ENCODE peak calls at places on chromosome 7, in six cellular contexts. One of them, this sample, is unnamed.

GRCh38 chr7:184768-185264 is 7.6 kb upstream of the FAM20C start:
- DNase-seq in body of pancreas: no peak
- DNase-seq in astrocyte of the spinal cord: no peak
- DNase-seq in omental fat pad: no peak
- DNase-seq in GM20000: no peak
- DNase-seq in fibroblast of mammary gland: peak
- DNase-seq in this sample: no peak

GRCh38 chr7:136275794-136276193 is 298.6 kb upstream of the MTPN start:
- DNase-seq in body of pancreas: no peak
- DNase-seq in astrocyte of the spinal cord: no peak
- DNase-seq in omental fat pad: no peak
- DNase-seq in GM20000: no peak
- DNase-seq in fibroblast of mammary gland: peak
- DNase-seq in this sample: no peak

GRCh38 chr7:3597243-3597642 is 296.2 kb downstream of the SDK1 start:
- DNase-seq in body of pancreas: no peak
- DNase-seq in astrocyte of the spinal cord: no peak
- DNase-seq in omental fat pad: no peak
- DNase-seq in GM20000: no peak
- DNase-seq in fibroblast of mammary gland: no peak
- DNase-seq in this sample: no peak

GRCh38 chr7:706721-707120 is 19.8 kb upstream of the DNAAF5 start:
- DNase-seq in body of pancreas: no peak
- DNase-seq in astrocyte of the spinal cord: no peak
- DNase-seq in omental fat pad: no peak
- DNase-seq in GM20000: no peak
- DNase-seq in fibroblast of mammary gland: no peak
- DNase-seq in this sample: no peak

GRCh38 chr7:148535227-148535626 is 55.3 kb upstream of the C7orf33 start:
- DNase-seq in body of pancreas: no peak
- DNase-seq in astrocyte of the spinal cord: no peak
- DNase-seq in omental fat pad: no peak
- DNase-seq in GM20000: peak
- DNase-seq in fibroblast of mammary gland: peak
- DNase-seq in this sample: no peak

GRCh38 chr7:89511900-89512299 is 642.4 kb upstream of the STEAP1 start:
- DNase-seq in body of pancreas: no peak
- DNase-seq in astrocyte of the spinal cord: no peak
- DNase-seq in omental fat pad: no peak
- DNase-seq in GM20000: no peak
- DNase-seq in fibroblast of mammary gland: no peak
- DNase-seq in this sample: no peak

GRCh38 chr7:43639858-43640491 is 57.1 kb downstream of the STK17A start:
- DNase-seq in body of pancreas: peak
- DNase-seq in astrocyte of the spinal cord: peak
- DNase-seq in omental fat pad: no peak
- DNase-seq in GM20000: no peak
- DNase-seq in fibroblast of mammary gland: peak
- DNase-seq in this sample: peak

GRCh38 chr7:142894112-142894835 is 8.7 kb upstream of the TRPV6 start:
- DNase-seq in body of pancreas: no peak
- DNase-seq in astrocyte of the spinal cord: no peak
- DNase-seq in omental fat pad: no peak
- DNase-seq in GM20000: no peak
- DNase-seq in fibroblast of mammary gland: no peak
- DNase-seq in this sample: no peak

GRCh38 chr7:37535841-37536240 is 87.2 kb upstream of the ELMO1 start:
- DNase-seq in body of pancreas: no peak
- DNase-seq in astrocyte of the spinal cord: no peak
- DNase-seq in omental fat pad: no peak
- DNase-seq in GM20000: no peak
- DNase-seq in fibroblast of mammary gland: no peak
- DNase-seq in this sample: no peak

GRCh38 chr7:129072410-129073063 is 17.6 kb upstream of the TNPO3 start:
- DNase-seq in body of pancreas: no peak
- DNase-seq in astrocyte of the spinal cord: no peak
- DNase-seq in omental fat pad: no peak
- DNase-seq in GM20000: peak
- DNase-seq in fibroblast of mammary gland: no peak
- DNase-seq in this sample: no peak

GRCh38 chr7:30963842-30964241 is at the start of gene GHRHR:
- DNase-seq in body of pancreas: no peak
- DNase-seq in astrocyte of the spinal cord: no peak
- DNase-seq in omental fat pad: no peak
- DNase-seq in GM20000: no peak
- DNase-seq in fibroblast of mammary gland: no peak
- DNase-seq in this sample: no peak

GRCh38 chr7:117036034-117036669 is 82.9 kb downstream of the ST7 start:
- DNase-seq in body of pancreas: no peak
- DNase-seq in astrocyte of the spinal cord: no peak
- DNase-seq in omental fat pad: no peak
- DNase-seq in GM20000: no peak
- DNase-seq in fibroblast of mammary gland: no peak
- DNase-seq in this sample: no peak

GRCh38 chr7:117034851-117035462 is 81.7 kb downstream of the ST7 start:
- DNase-seq in body of pancreas: no peak
- DNase-seq in astrocyte of the spinal cord: no peak
- DNase-seq in omental fat pad: no peak
- DNase-seq in GM20000: no peak
- DNase-seq in fibroblast of mammary gland: peak
- DNase-seq in this sample: no peak

GRCh38 chr7:117036836-117037235 is 83.5 kb downstream of the ST7 start:
- DNase-seq in body of pancreas: no peak
- DNase-seq in astrocyte of the spinal cord: no peak
- DNase-seq in omental fat pad: no peak
- DNase-seq in GM20000: no peak
- DNase-seq in fibroblast of mammary gland: no peak
- DNase-seq in this sample: no peak

GRCh38 chr7:117032810-117033209 is 79.5 kb downstream of the ST7 start:
- DNase-seq in body of pancreas: no peak
- DNase-seq in astrocyte of the spinal cord: no peak
- DNase-seq in omental fat pad: no peak
- DNase-seq in GM20000: no peak
- DNase-seq in fibroblast of mammary gland: no peak
- DNase-seq in this sample: no peak

DNA sequence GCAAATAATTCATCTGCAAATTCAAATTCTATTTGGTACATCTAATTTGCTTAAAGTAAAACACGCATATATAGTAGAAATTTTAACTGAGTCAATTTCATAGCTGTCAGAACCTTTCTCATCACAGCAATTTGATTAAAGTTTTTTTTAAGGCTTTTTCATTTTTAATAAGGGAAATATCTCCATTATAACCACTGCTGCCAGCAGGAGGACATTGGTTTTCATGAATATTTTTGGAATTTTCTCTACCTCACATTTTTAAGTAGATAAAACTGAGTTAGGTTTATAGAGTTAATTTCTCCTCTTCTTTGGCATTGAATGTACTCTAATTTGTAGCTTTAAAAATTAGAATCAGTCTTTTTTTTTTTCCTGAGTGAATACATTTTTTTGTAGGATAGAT is 82.2 kb downstream of the ST7 start:
- DNase-seq in body of pancreas: no peak
- DNase-seq in astrocyte of the spinal cord: no peak
- DNase-seq in omental fat pad: no peak
- DNase-seq in GM20000: no peak
- DNase-seq in fibroblast of mammary gland: no peak
- DNase-seq in this sample: no peak
- TF ChIP-seq CTCF in body of pancreas: no peak
- TF ChIP-seq CTCF in astrocyte of the spinal cord: no peak
- TF ChIP-seq CTCF in omental fat pad: no peak
- TF ChIP-seq CTCF in GM20000: no peak
- TF ChIP-seq CTCF in fibroblast of mammary gland: peak
- TF ChIP-seq CTCF in this sample: no peak

GRCh38 chr7:27364344-27364758 is 121.7 kb downstream of the EVX1 start:
- DNase-seq in body of pancreas: peak
- DNase-seq in astrocyte of the spinal cord: peak
- DNase-seq in omental fat pad: peak
- DNase-seq in GM20000: no peak
- DNase-seq in fibroblast of mammary gland: peak
- DNase-seq in this sample: peak

GRCh38 chr7:27359737-27360136 is 117.1 kb downstream of the EVX1 start:
- DNase-seq in body of pancreas: no peak
- DNase-seq in astrocyte of the spinal cord: no peak
- DNase-seq in omental fat pad: no peak
- DNase-seq in GM20000: no peak
- DNase-seq in fibroblast of mammary gland: no peak
- DNase-seq in this sample: no peak

GRCh38 chr7:27359167-27359731 is 116.6 kb downstream of the EVX1 start:
- DNase-seq in body of pancreas: no peak
- DNase-seq in astrocyte of the spinal cord: no peak
- DNase-seq in omental fat pad: no peak
- DNase-seq in GM20000: no peak
- DNase-seq in fibroblast of mammary gland: no peak
- DNase-seq in this sample: no peak

GRCh38 chr7:27361522-27361921 is 118.9 kb downstream of the EVX1 start:
- DNase-seq in body of pancreas: no peak
- DNase-seq in astrocyte of the spinal cord: no peak
- DNase-seq in omental fat pad: no peak
- DNase-seq in GM20000: no peak
- DNase-seq in fibroblast of mammary gland: no peak
- DNase-seq in this sample: no peak

GRCh38 chr7:27362026-27362425 is 119.4 kb downstream of the EVX1 start:
- DNase-seq in body of pancreas: no peak
- DNase-seq in astrocyte of the spinal cord: no peak
- DNase-seq in omental fat pad: no peak
- DNase-seq in GM20000: no peak
- DNase-seq in fibroblast of mammary gland: no peak
- DNase-seq in this sample: no peak
- TF ChIP-seq CTCF in body of pancreas: no peak
- TF ChIP-seq CTCF in astrocyte of the spinal cord: no peak
- TF ChIP-seq CTCF in omental fat pad: no peak
- TF ChIP-seq CTCF in GM20000: no peak
- TF ChIP-seq CTCF in fibroblast of mammary gland: no peak
- TF ChIP-seq CTCF in this sample: no peak

DNA sequence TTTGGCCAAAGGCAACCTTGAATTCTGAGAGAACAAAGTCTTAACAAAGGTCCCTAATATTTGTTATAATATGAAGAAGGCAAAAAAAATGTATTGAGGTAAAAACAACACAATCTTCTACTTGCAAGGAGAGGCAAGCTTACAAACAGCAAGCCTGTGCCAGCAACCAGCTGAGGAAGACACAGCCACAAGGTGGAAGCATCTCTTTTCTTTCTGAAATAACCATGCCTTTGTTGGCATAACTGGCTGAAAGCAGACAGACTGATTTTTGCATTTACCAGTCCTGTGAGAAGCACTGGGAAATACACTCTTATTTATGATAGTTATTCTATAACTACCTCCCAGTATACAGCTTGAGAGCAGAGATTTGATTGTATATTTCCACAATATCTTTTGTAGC is 292.0 kb downstream of the PHTF2 start:
- DNase-seq in body of pancreas: no peak
- DNase-seq in astrocyte of the spinal cord: no peak
- DNase-seq in omental fat pad: no peak
- DNase-seq in GM20000: no peak
- DNase-seq in fibroblast of mammary gland: peak
- DNase-seq in this sample: no peak
- TF ChIP-seq CTCF in body of pancreas: no peak
- TF ChIP-seq CTCF in astrocyte of the spinal cord: peak
- TF ChIP-seq CTCF in omental fat pad: no peak
- TF ChIP-seq CTCF in GM20000: no peak
- TF ChIP-seq CTCF in fibroblast of mammary gland: no peak
- TF ChIP-seq CTCF in this sample: no peak

GRCh38 chr7:1893451-1893850 is 223.4 kb downstream of the ELFN1 start:
- DNase-seq in body of pancreas: no peak
- DNase-seq in astrocyte of the spinal cord: no peak
- DNase-seq in omental fat pad: no peak
- DNase-seq in GM20000: no peak
- DNase-seq in fibroblast of mammary gland: no peak
- DNase-seq in this sample: no peak

GRCh38 chr7:1894906-1895663 is 225.0 kb downstream of the ELFN1 start:
- DNase-seq in body of pancreas: no peak
- DNase-seq in astrocyte of the spinal cord: no peak
- DNase-seq in omental fat pad: no peak
- DNase-seq in GM20000: no peak
- DNase-seq in fibroblast of mammary gland: no peak
- DNase-seq in this sample: no peak

GRCh38 chr7:1893025-1893424 is 222.9 kb downstream of the ELFN1 start:
- DNase-seq in body of pancreas: no peak
- DNase-seq in astrocyte of the spinal cord: no peak
- DNase-seq in omental fat pad: no peak
- DNase-seq in GM20000: no peak
- DNase-seq in fibroblast of mammary gland: no peak
- DNase-seq in this sample: no peak

GRCh38 chr7:1895664-1896515 is 225.8 kb downstream of the ELFN1 start:
- DNase-seq in body of pancreas: no peak
- DNase-seq in astrocyte of the spinal cord: no peak
- DNase-seq in omental fat pad: no peak
- DNase-seq in GM20000: no peak
- DNase-seq in fibroblast of mammary gland: no peak
- DNase-seq in this sample: no peak

DNA sequence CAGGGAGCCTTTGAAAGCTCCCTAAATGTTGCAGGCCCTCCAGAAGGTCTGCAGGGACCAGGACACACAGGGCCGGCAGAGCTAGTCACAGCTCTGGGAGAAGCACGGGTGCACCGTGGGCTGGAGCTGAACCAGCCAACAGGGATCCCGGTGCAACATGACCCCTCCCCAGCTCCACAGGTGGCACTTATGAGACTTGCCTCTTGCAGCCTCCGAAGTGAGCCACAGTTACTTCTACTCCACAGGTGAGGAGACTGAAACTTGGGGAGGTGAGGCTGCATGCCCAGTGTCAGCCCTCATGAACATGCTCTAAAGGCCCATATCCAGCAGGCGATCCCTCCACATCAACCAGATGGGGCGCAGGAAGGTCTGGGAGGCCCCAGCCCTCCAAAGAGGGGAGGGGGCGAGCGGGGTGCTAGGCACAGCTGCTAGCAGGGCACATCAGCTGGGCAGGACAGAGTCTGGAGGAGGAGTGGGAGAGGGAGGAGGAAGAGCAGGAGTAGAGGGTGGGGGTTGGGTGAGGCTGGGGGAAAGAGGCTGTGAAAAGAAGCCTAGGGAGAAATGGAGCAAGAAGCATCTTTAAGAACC is 224.3 kb downstream of the ELFN1 start:
- DNase-seq in body of pancreas: no peak
- DNase-seq in astrocyte of the spinal cord: no peak
- DNase-seq in omental fat pad: no peak
- DNase-seq in GM20000: no peak
- DNase-seq in fibroblast of mammary gland: no peak
- DNase-seq in this sample: no peak
- TF ChIP-seq CTCF in body of pancreas: no peak
- TF ChIP-seq CTCF in astrocyte of the spinal cord: no peak
- TF ChIP-seq CTCF in omental fat pad: no peak
- TF ChIP-seq CTCF in GM20000: no peak
- TF ChIP-seq CTCF in fibroblast of mammary gland: no peak
- TF ChIP-seq CTCF in this sample: no peak